ENCODE peak calls at places on chromosomes 4 and X, in four cellular contexts. O is IMR-90, M is GM12878, W is K562. K is an unnamed sample. For H4K20me1, the result is how much of the 10 kb centered on the place peaks cover.

GRCh38 chr4:4855293-4856070 is 4.0 kb upstream of the MSX1 start:
- DNase-seq in O (no peak), M (no peak), W (no peak), K (no peak)

GRCh38 chr4:15336410-15337184 is 91.2 kb upstream of the C1QTNF7 start:
- DNase-seq in O (peak), M (no peak), W (no peak), K (no peak)

GRCh38 chrX:10178866-10179463 is 22.2 kb downstream of the CLCN4 start:
- DNase-seq in O (no peak), M (no peak), W (peak), K (no peak)

GRCh38 chr4:76896731-76897521 is 1.0 kb downstream of the SOWAHB start:
- DNase-seq in O (peak), M (no peak), W (no peak), K (peak)

GRCh38 chr4:112552668-112553067 is 36.7 kb upstream of the NEUROG2 start:
- DNase-seq in O (peak), M (no peak), W (no peak), K (no peak)

GRCh38 chrX:153789654-153790053 is 4.5 kb downstream of the IDH3G start:
- DNase-seq in O (no peak), M (no peak), W (no peak), K (no peak)

GRCh38 chrX:141142946-141143345 is 34.0 kb downstream of the LDOC1 start:
- DNase-seq in O (no peak), M (no peak), W (no peak), K (no peak)

GRCh38 chr4:135277980-135278315 is 1076.4 kb upstream of the PABPC4L start:
- DNase-seq in O (no peak), M (no peak), W (no peak), K (no peak)

GRCh38 chr4:98092833-98093439 is 50.3 kb downstream of the STPG2 start:
- DNase-seq in O (peak), M (no peak), W (peak), K (peak)

GRCh38 chr4:186946140-186946539 is 222.5 kb upstream of the FAT1 start:
- DNase-seq in O (no peak), M (no peak), W (no peak), K (no peak)

GRCh38 chr4:142098900-142099299 is 462.5 kb downstream of the IL15 start:
- DNase-seq in O (no peak), M (no peak), W (no peak), K (peak)

GRCh38 chr4:94889961-94890360 is 132.2 kb downstream of the BMPR1B start:
- DNase-seq in O (peak), M (no peak), W (no peak), K (no peak)

GRCh38 chr4:109559625-109559982 is 442 bp upstream of the MCUB start:
- DNase-seq in O (no peak), M (no peak), W (no peak), K (no peak)

GRCh38 chrX:42680651-42681050 is 97.3 kb downstream of the PPP1R2C start:
- DNase-seq in O (no peak), M (no peak), W (no peak), K (peak)

GRCh38 chr4:122842984-122843531 is 16.4 kb downstream of the FGF2 start:
- DNase-seq in O (no peak), M (no peak), W (no peak), K (no peak)

GRCh38 chr4:150722908-150723362 is 141.0 kb downstream of the MAB21L2 start:
- DNase-seq in O (no peak), M (no peak), W (no peak), K (peak)

GRCh38 chr4:59247032-59247431 is 1953.1 kb upstream of the ADGRL3 start:
- DNase-seq in O (no peak), M (no peak), W (no peak), K (no peak)

GRCh38 chrX:358651-359143 is 28.0 kb downstream of the PPP2R3B start:
- DNase-seq in O (no peak), M (no peak), W (no peak), K (no peak)

GRCh38 chr4:8451440-8452182 is 11.0 kb downstream of the TRMT44 start:
- DNase-seq in O (no peak), M (no peak), W (peak), K (peak)

GRCh38 chrX:76279007-76279406 is 106.1 kb downstream of the PBDC1 start:
- DNase-seq in O (peak), M (peak), W (peak), K (peak)

GRCh38 chrX:103418811-103419210 is 42.5 kb downstream of the BEX3 start:
- DNase-seq in O (no peak), M (no peak), W (no peak), K (no peak)

GRCh38 chrX:100289159-100289558 is 120.9 kb downstream of the PCDH19 start:
- DNase-seq in O (no peak), M (no peak), W (no peak), K (no peak)

GRCh38 chrX:19739683-19740082 is 147.7 kb downstream of the SH3KBP1 start:
- DNase-seq in O (peak), M (no peak), W (peak), K (peak)

GRCh38 chrX:7133036-7133412 is 14.5 kb upstream of the STS start:
- DNase-seq in O (peak), M (no peak), W (peak), K (peak)

GRCh38 chr4:147732516-147733193 is 767 bp downstream of the ARHGAP10 start:
- DNase-seq in O (peak), M (no peak), W (no peak), K (peak)

GRCh38 chr4:35926753-35927152 is 317.6 kb downstream of the ARAP2 start:
- DNase-seq in O (no peak), M (no peak), W (no peak), K (no peak)

GRCh38 chr4:23697001-23697528 is 192.8 kb downstream of the PPARGC1A start:
- DNase-seq in O (no peak), M (no peak), W (no peak), K (no peak)

GRCh38 chr4:148261861-148262260 is 180.4 kb downstream of the NR3C2 start:
- DNase-seq in O (peak), M (no peak), W (no peak), K (no peak)

DNA sequence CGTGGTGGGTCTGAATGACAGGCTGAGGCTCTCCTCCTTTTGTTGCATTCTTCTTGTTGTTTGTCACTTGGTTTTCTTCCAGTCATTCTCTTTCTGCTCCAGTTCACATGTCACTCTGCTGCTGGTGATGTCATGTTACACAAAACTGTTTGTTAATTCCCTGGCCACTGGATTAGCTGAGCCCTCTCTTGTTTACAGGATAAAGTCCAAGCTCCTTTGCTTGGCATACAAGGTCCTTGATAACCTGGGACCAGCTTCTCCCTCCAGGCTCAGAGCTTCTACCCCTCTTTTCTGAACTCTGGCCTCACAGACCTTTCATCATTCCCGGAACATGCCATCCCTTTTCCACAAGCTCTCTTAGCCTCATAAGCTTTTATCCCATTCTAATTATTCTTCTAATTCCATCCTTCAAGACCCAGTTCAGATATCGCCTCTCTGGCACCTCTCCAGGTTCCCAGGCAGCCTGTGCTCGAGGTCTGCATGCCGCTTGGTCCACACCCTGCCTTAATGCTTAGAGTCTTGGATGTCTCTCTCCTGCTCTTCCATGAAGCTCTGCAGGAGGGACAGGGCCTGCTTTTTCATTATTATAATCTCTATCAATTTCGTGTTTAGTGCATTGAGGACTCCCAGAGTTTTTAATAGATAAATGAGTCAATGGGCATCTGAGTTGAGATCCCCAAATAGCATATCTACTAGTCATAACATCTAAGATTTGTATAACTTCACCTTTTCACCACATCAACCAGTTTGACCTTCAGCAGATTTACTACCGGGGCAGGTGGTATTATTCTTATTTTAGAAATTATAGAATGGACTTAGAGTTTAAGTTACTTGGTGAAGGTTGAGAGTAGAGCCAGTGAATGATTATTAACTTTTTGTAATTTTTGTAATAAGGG is 98.7 kb downstream of the TMEM131L start:
- DNase-seq in O (peak), M (no peak), W (no peak), K (no peak)
- H4K20me1 ChIP-seq in O (under half), M (under half), W (under half), K (under half)

GRCh38 chr4:54058171-54058570 is 6.2 kb downstream of the CHIC2 start:
- DNase-seq in O (no peak), M (no peak), W (no peak), K (no peak)

GRCh38 chr4:54061067-54061466 is 3.3 kb downstream of the CHIC2 start:
- DNase-seq in O (no peak), M (no peak), W (no peak), K (no peak)

GRCh38 chr4:54055494-54055893 is 8.9 kb downstream of the CHIC2 start:
- DNase-seq in O (no peak), M (no peak), W (no peak), K (no peak)

GRCh38 chr4:54054501-54054900 is 9.9 kb downstream of the CHIC2 start:
- DNase-seq in O (no peak), M (no peak), W (no peak), K (no peak)

GRCh38 chr4:54056360-54056759 is 8.0 kb downstream of the CHIC2 start:
- DNase-seq in O (no peak), M (no peak), W (no peak), K (no peak)
- TF ChIP-seq FOS in O (no peak), M (no peak), W (no peak), K (no peak)

GRCh38 chrX:40081679-40082068 is 16.1 kb downstream of the BCOR start:
- DNase-seq in O (no peak), M (no peak), W (no peak), K (no peak)
- H4K20me1 ChIP-seq in O (under half), M (under half), W (half or more), K (under half)

DNA sequence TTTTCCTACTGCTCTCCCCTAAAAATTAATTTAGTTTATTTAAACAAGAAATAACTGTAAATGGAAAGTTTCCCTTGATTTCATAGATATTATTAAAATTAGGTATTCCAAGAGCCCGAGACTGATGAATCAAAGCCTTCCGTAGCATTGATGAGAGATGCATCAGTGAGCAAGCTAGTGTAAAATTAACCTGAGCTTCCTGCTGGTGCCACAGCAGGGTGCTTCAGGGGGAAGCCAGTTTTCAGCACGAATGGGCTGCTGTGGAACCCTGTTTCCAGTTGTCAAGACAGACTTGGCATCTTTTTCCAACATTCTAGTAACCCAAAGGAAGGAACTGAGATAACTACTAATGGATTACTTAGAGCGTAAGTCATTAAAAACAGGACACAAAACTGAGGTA is 221.7 kb downstream of the RBMX2 start:
- DNase-seq in O (no peak), M (no peak), W (no peak), K (no peak)
- TF ChIP-seq FOS in O (no peak), M (no peak), W (no peak), K (no peak)

GRCh38 chrX:1476682-1477081 is 24.0 kb upstream of the ASMTL start:
- DNase-seq in O (no peak), M (no peak), W (no peak), K (no peak)

GRCh38 chrX:1468250-1468772 is 15.6 kb upstream of the ASMTL start:
- DNase-seq in O (no peak), M (peak), W (no peak), K (no peak)

GRCh38 chrX:1475881-1476280 is 23.2 kb upstream of the ASMTL start:
- DNase-seq in O (no peak), M (no peak), W (no peak), K (no peak)

GRCh38 chrX:1477229-1477628 is 24.5 kb upstream of the ASMTL start:
- DNase-seq in O (no peak), M (no peak), W (no peak), K (no peak)

DNA sequence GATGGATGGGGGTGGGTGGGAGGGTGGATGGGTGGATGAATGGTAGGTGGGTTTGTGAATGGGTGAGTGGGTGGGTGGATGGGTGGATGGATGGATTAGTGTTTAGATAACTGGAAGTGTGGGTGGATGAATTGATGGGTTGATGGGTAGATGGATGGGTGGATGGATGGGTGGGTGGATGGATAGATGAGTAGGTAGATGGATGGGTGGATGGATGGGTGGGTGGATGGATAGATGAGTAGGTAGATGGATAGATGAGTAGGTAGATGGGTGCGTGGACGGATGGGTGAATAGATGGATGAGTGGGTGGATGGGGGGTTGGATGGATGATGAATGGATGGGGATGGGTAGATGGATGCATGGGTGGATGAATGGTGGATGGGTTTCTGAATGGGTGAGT is 20.3 kb upstream of the ASMTL start:
- DNase-seq in O (no peak), M (no peak), W (no peak), K (no peak)
- H4K20me1 ChIP-seq in O (under half), M (under half), W (under half), K (under half)

K was measured in endothelial cell of umbilical vein.